ENCODE peak calls at places on chromosomes 5 and 9, in eight cellular contexts. One of them, this sample, is unnamed.

GRCh38 chr5:181205735-181206401 is 872 bp upstream of the TRIM7 start:
- DNase-seq in BE2C: no peak
- DNase-seq in thyroid gland: peak; percentile 48
- DNase-seq in mesenchymal stem cell: peak; percentile 53
- DNase-seq in heart right ventricle: no peak
- DNase-seq in lower lobe of right lung: no peak
- DNase-seq in breast epithelium: no peak
- DNase-seq in H9: no peak
- DNase-seq in this sample: no peak

GRCh38 chr9:33165263-33166151 is 1.6 kb downstream of the B4GALT1 start:
- DNase-seq in BE2C: no peak
- DNase-seq in thyroid gland: peak; percentile 42
- DNase-seq in mesenchymal stem cell: peak; percentile 84
- DNase-seq in heart right ventricle: no peak
- DNase-seq in lower lobe of right lung: no peak
- DNase-seq in breast epithelium: no peak
- DNase-seq in H9: no peak
- DNase-seq in this sample: no peak

GRCh38 chr5:157219491-157220271 is 39.0 kb downstream of the ITK start:
- DNase-seq in BE2C: no peak
- DNase-seq in thyroid gland: no peak
- DNase-seq in mesenchymal stem cell: no peak
- DNase-seq in heart right ventricle: no peak
- DNase-seq in lower lobe of right lung: no peak
- DNase-seq in breast epithelium: no peak
- DNase-seq in H9: no peak
- DNase-seq in this sample: no peak

GRCh38 chr9:73154760-73155159 is 3.1 kb downstream of the ANXA1 start:
- DNase-seq in BE2C: no peak
- DNase-seq in thyroid gland: no peak
- DNase-seq in mesenchymal stem cell: no peak
- DNase-seq in heart right ventricle: no peak
- DNase-seq in lower lobe of right lung: no peak
- DNase-seq in breast epithelium: no peak
- DNase-seq in H9: no peak
- DNase-seq in this sample: no peak

GRCh38 chr5:119515192-119515591 is 62.9 kb downstream of the HSD17B4 start:
- DNase-seq in BE2C: no peak
- DNase-seq in thyroid gland: no peak
- DNase-seq in mesenchymal stem cell: peak; percentile 14
- DNase-seq in heart right ventricle: no peak
- DNase-seq in lower lobe of right lung: no peak
- DNase-seq in breast epithelium: no peak
- DNase-seq in H9: no peak
- DNase-seq in this sample: no peak

GRCh38 chr5:139104577-139105271 is 93.4 kb downstream of the SIL1 start:
- DNase-seq in BE2C: no peak
- DNase-seq in thyroid gland: peak; percentile 66
- DNase-seq in mesenchymal stem cell: no peak
- DNase-seq in heart right ventricle: peak; percentile 31
- DNase-seq in lower lobe of right lung: no peak
- DNase-seq in breast epithelium: no peak
- DNase-seq in H9: peak; percentile 22
- DNase-seq in this sample: peak; percentile 48

GRCh38 chr5:137296213-137296702 is 202.9 kb downstream of the SPOCK1 start:
- DNase-seq in BE2C: no peak
- DNase-seq in thyroid gland: peak; percentile 17
- DNase-seq in mesenchymal stem cell: no peak
- DNase-seq in heart right ventricle: no peak
- DNase-seq in lower lobe of right lung: no peak
- DNase-seq in breast epithelium: no peak
- DNase-seq in H9: no peak
- DNase-seq in this sample: no peak

GRCh38 chr5:38994329-38994927 is 79.8 kb downstream of the RICTOR start:
- DNase-seq in BE2C: peak; percentile 60
- DNase-seq in thyroid gland: peak; percentile 46
- DNase-seq in mesenchymal stem cell: peak; percentile 77
- DNase-seq in heart right ventricle: no peak
- DNase-seq in lower lobe of right lung: no peak
- DNase-seq in breast epithelium: no peak
- DNase-seq in H9: no peak
- DNase-seq in this sample: no peak

GRCh38 chr5:138668451-138668850 is 84.8 kb upstream of the CTNNA1 start:
- DNase-seq in BE2C: no peak
- DNase-seq in thyroid gland: no peak
- DNase-seq in mesenchymal stem cell: no peak
- DNase-seq in heart right ventricle: peak; percentile 55
- DNase-seq in lower lobe of right lung: no peak
- DNase-seq in breast epithelium: peak; percentile 34
- DNase-seq in H9: no peak
- DNase-seq in this sample: peak; percentile 75

GRCh38 chr9:135158572-135158937 is 71.1 kb downstream of the OLFM1 start:
- DNase-seq in BE2C: no peak
- DNase-seq in thyroid gland: no peak
- DNase-seq in mesenchymal stem cell: no peak
- DNase-seq in heart right ventricle: no peak
- DNase-seq in lower lobe of right lung: no peak
- DNase-seq in breast epithelium: no peak
- DNase-seq in H9: no peak
- DNase-seq in this sample: no peak

GRCh38 chr5:133552925-133553525 is 59.3 kb downstream of the FSTL4 start:
- DNase-seq in BE2C: peak; percentile 77
- DNase-seq in thyroid gland: peak; percentile 51
- DNase-seq in mesenchymal stem cell: peak; percentile 30
- DNase-seq in heart right ventricle: peak; percentile 28
- DNase-seq in lower lobe of right lung: peak; percentile 57
- DNase-seq in breast epithelium: no peak
- DNase-seq in H9: peak; percentile 83
- DNase-seq in this sample: no peak

GRCh38 chr5:167802755-167803431 is 488.6 kb upstream of the WWC1 start:
- DNase-seq in BE2C: no peak
- DNase-seq in thyroid gland: no peak
- DNase-seq in mesenchymal stem cell: no peak
- DNase-seq in heart right ventricle: no peak
- DNase-seq in lower lobe of right lung: no peak
- DNase-seq in breast epithelium: no peak
- DNase-seq in H9: no peak
- DNase-seq in this sample: no peak

DNA sequence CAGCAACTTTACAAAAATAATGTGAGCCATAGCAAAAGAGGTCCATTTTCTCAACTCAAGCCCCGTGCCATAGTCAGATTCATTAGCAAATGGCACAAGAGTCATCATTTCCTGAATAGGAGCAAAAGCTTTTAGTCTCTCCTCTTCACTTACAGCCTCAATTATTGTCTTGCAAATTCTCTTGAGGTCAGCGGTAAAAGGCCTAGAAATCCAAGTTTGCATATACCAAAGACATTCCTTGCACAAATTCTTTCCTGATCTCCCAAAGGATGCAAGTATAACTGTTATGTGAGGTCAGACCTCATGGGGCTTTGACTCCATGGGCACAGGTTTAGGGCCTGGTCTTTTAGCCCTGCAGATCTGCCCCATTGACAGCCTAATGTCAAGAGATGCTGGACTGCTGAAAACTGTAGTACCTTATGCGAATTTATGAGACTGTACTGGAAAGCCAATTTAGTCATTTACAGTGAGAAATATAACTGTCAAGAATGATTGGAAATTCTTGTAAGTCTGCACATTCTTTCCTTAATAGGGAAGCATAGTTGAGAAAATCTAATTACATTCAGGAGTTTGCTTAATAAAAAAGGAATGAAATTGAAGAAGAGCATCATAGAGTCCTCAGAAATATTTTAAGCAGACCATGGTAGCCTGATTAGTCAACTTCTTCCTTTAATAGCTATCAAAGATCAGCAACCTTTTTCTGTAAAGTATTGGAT is 45.4 kb downstream of the GCNT4 start:
- DNase-seq in BE2C: no peak
- DNase-seq in thyroid gland: no peak
- DNase-seq in mesenchymal stem cell: peak; percentile 44
- DNase-seq in heart right ventricle: no peak
- DNase-seq in lower lobe of right lung: no peak
- DNase-seq in breast epithelium: no peak
- DNase-seq in H9: no peak
- DNase-seq in this sample: no peak
- H3K4me1 ChIP-seq in BE2C: no peaks in the 10 kb centered on the region
- H3K4me1 ChIP-seq in thyroid gland: no peaks in the 10 kb centered on the region
- H3K4me1 ChIP-seq in mesenchymal stem cell: peaks cover 4% of the 10 kb centered on the region
- H3K4me1 ChIP-seq in heart right ventricle: no peaks in the 10 kb centered on the region
- H3K4me1 ChIP-seq in lower lobe of right lung: no peaks in the 10 kb centered on the region
- H3K4me1 ChIP-seq in breast epithelium: no peaks in the 10 kb centered on the region
- H3K4me1 ChIP-seq in H9: peaks cover 2% of the 10 kb centered on the region
- H3K4me1 ChIP-seq in this sample: no peaks in the 10 kb centered on the region

GRCh38 chr9:95021166-95021886 is 294.8 kb downstream of the AOPEP start:
- DNase-seq in BE2C: no peak
- DNase-seq in thyroid gland: no peak
- DNase-seq in mesenchymal stem cell: no peak
- DNase-seq in heart right ventricle: no peak
- DNase-seq in lower lobe of right lung: no peak
- DNase-seq in breast epithelium: no peak
- DNase-seq in H9: no peak
- DNase-seq in this sample: no peak

GRCh38 chr9:95027914-95028854 is 289.3 kb downstream of the FANCC start:
- DNase-seq in BE2C: no peak
- DNase-seq in thyroid gland: peak; percentile 54
- DNase-seq in mesenchymal stem cell: no peak
- DNase-seq in heart right ventricle: no peak
- DNase-seq in lower lobe of right lung: peak; percentile 51
- DNase-seq in breast epithelium: no peak
- DNase-seq in H9: no peak
- DNase-seq in this sample: no peak

GRCh38 chr9:95024097-95024671 is 293.3 kb downstream of the FANCC start:
- DNase-seq in BE2C: peak; percentile 36
- DNase-seq in thyroid gland: no peak
- DNase-seq in mesenchymal stem cell: no peak
- DNase-seq in heart right ventricle: peak; percentile 37
- DNase-seq in lower lobe of right lung: no peak
- DNase-seq in breast epithelium: no peak
- DNase-seq in H9: peak; percentile 47
- DNase-seq in this sample: peak; percentile 37

GRCh38 chr9:95025213-95026170 is 292.0 kb downstream of the FANCC start:
- DNase-seq in BE2C: peak; percentile 84
- DNase-seq in thyroid gland: peak; percentile 64
- DNase-seq in mesenchymal stem cell: peak; percentile 89
- DNase-seq in heart right ventricle: peak; percentile 50
- DNase-seq in lower lobe of right lung: peak; percentile 71
- DNase-seq in breast epithelium: no peak
- DNase-seq in H9: no peak
- DNase-seq in this sample: peak; percentile 68

DNA sequence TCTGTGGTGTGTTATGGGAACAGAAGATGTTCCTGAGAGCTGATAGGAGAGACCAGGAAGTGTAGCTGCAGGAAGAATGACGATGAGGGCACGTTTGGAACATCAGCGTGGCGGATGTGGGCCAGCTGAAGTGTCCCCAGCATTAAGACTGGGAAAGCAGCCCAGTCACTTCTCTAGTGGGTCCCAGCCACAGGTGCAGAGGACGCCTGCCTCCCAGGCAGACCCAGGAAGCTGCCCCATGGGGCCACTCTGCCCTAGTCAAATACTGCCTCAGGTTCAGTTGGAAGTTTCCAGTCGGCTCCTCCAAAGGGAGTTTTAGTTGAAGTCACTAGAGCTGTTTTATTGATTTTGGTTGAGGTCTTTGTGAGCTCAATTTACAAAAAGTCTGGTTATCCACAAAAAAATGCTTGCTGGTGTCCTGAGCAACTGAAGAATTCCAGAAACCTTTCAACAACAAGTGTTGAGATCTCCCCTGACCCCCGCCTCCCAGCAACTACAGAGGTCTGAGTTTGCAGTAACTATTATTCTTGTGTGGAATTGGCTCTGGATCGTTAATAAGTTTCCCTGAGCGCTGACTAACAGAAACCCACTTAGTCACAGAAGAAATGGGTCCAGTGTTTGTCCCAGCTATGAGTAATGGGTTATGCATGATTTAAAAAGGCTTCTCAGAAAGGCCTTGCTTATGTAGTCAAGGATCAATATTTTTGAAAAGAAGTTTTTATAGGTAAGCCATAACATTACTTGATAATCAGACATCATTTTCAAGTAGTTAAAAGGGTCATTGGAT is 294.1 kb downstream of the FANCC start:
- DNase-seq in BE2C: peak; percentile 45
- DNase-seq in thyroid gland: peak; percentile 69
- DNase-seq in mesenchymal stem cell: peak; percentile 82
- DNase-seq in heart right ventricle: peak; percentile 41
- DNase-seq in lower lobe of right lung: peak; percentile 67
- DNase-seq in breast epithelium: no peak
- DNase-seq in H9: no peak
- DNase-seq in this sample: peak; percentile 52
- H3K4me1 ChIP-seq in BE2C: peaks cover 57% of the 10 kb centered on the region
- H3K4me1 ChIP-seq in thyroid gland: peaks cover 40% of the 10 kb centered on the region
- H3K4me1 ChIP-seq in mesenchymal stem cell: peaks cover 31% of the 10 kb centered on the region
- H3K4me1 ChIP-seq in heart right ventricle: peaks cover 100% of the 10 kb centered on the region
- H3K4me1 ChIP-seq in lower lobe of right lung: peaks cover 92% of the 10 kb centered on the region
- H3K4me1 ChIP-seq in breast epithelium: no peaks in the 10 kb centered on the region
- H3K4me1 ChIP-seq in H9: no peaks in the 10 kb centered on the region
- H3K4me1 ChIP-seq in this sample: peaks cover 100% of the 10 kb centered on the region

GRCh38 chr9:86980802-86981201 is 33.5 kb upstream of the GAS1 start:
- DNase-seq in BE2C: no peak
- DNase-seq in thyroid gland: no peak
- DNase-seq in mesenchymal stem cell: no peak
- DNase-seq in heart right ventricle: no peak
- DNase-seq in lower lobe of right lung: no peak
- DNase-seq in breast epithelium: no peak
- DNase-seq in H9: no peak
- DNase-seq in this sample: no peak

GRCh38 chr9:86977205-86977835 is 30.0 kb upstream of the GAS1 start:
- DNase-seq in BE2C: no peak
- DNase-seq in thyroid gland: no peak
- DNase-seq in mesenchymal stem cell: no peak
- DNase-seq in heart right ventricle: no peak
- DNase-seq in lower lobe of right lung: no peak
- DNase-seq in breast epithelium: no peak
- DNase-seq in H9: no peak
- DNase-seq in this sample: no peak

GRCh38 chr9:86978986-86979385 is 31.7 kb upstream of the GAS1 start:
- DNase-seq in BE2C: no peak
- DNase-seq in thyroid gland: no peak
- DNase-seq in mesenchymal stem cell: no peak
- DNase-seq in heart right ventricle: no peak
- DNase-seq in lower lobe of right lung: no peak
- DNase-seq in breast epithelium: no peak
- DNase-seq in H9: no peak
- DNase-seq in this sample: no peak

GRCh38 chr9:86978413-86978812 is 31.1 kb upstream of the GAS1 start:
- DNase-seq in BE2C: no peak
- DNase-seq in thyroid gland: no peak
- DNase-seq in mesenchymal stem cell: no peak
- DNase-seq in heart right ventricle: no peak
- DNase-seq in lower lobe of right lung: no peak
- DNase-seq in breast epithelium: no peak
- DNase-seq in H9: no peak
- DNase-seq in this sample: no peak

GRCh38 chr9:86979686-86980085 is 32.4 kb upstream of the GAS1 start:
- DNase-seq in BE2C: no peak
- DNase-seq in thyroid gland: no peak
- DNase-seq in mesenchymal stem cell: no peak
- DNase-seq in heart right ventricle: no peak
- DNase-seq in lower lobe of right lung: no peak
- DNase-seq in breast epithelium: no peak
- DNase-seq in H9: no peak
- DNase-seq in this sample: no peak
- H3K4me1 ChIP-seq in BE2C: no peaks in the 10 kb centered on the region
- H3K4me1 ChIP-seq in thyroid gland: no peaks in the 10 kb centered on the region
- H3K4me1 ChIP-seq in mesenchymal stem cell: peaks cover 4% of the 10 kb centered on the region
- H3K4me1 ChIP-seq in heart right ventricle: peaks cover 5% of the 10 kb centered on the region
- H3K4me1 ChIP-seq in lower lobe of right lung: peaks cover 4% of the 10 kb centered on the region
- H3K4me1 ChIP-seq in breast epithelium: no peaks in the 10 kb centered on the region
- H3K4me1 ChIP-seq in H9: no peaks in the 10 kb centered on the region
- H3K4me1 ChIP-seq in this sample: peaks cover 3% of the 10 kb centered on the region

GRCh38 chr5:154491951-154492350 is 13.9 kb upstream of the HAND1 start:
- DNase-seq in BE2C: no peak
- DNase-seq in thyroid gland: no peak
- DNase-seq in mesenchymal stem cell: no peak
- DNase-seq in heart right ventricle: no peak
- DNase-seq in lower lobe of right lung: no peak
- DNase-seq in breast epithelium: no peak
- DNase-seq in H9: no peak
- DNase-seq in this sample: no peak
- H3K4me1 ChIP-seq in BE2C: peaks cover 13% of the 10 kb centered on the region
- H3K4me1 ChIP-seq in thyroid gland: no peaks in the 10 kb centered on the region
- H3K4me1 ChIP-seq in mesenchymal stem cell: no peaks in the 10 kb centered on the region
- H3K4me1 ChIP-seq in heart right ventricle: no peaks in the 10 kb centered on the region
- H3K4me1 ChIP-seq in lower lobe of right lung: no peaks in the 10 kb centered on the region
- H3K4me1 ChIP-seq in breast epithelium: no peaks in the 10 kb centered on the region
- H3K4me1 ChIP-seq in H9: no peaks in the 10 kb centered on the region
- H3K4me1 ChIP-seq in this sample: no peaks in the 10 kb centered on the region